ENCODE peak calls at places on chromosomes 16 and 17, in ten cellular contexts. W, Z, A, H, P, G, O, V, Y and F are unnamed samples.

GRCh38 chr16:15990902-15991301 is 41.5 kb downstream of the ABCC1 start:
- DNase-seq in A (no peak), H (no peak), V (no peak), P (no peak), W (no peak), Y (no peak), G (peak), O (peak), Z (no peak), F (no peak)

GRCh38 chr16:87966685-87967185 is 15.5 kb downstream of the BANP start:
- DNase-seq in O (no peak), W (peak), Z (no peak), A (no peak), P (no peak), G (no peak), Y (no peak), V (no peak), H (no peak), F (no peak)

GRCh38 chr17:15966879-15967248 is 21.9 kb downstream of the ADORA2B start:
- DNase-seq in G (peak), P (no peak), Z (peak), H (peak), Y (no peak), W (peak), V (peak), A (peak), O (no peak), F (no peak)

GRCh38 chr17:79651266-79651665 is 40.4 kb upstream of the RBFOX3 start:
- DNase-seq in G (no peak), V (no peak), O (no peak), A (no peak), W (peak), H (no peak), P (no peak), Y (no peak), Z (peak), F (no peak)

GRCh38 chr16:2860826-2861567 is 3.0 kb upstream of the PRSS22 start:
- DNase-seq in W (no peak), Y (no peak), P (peak), O (no peak), A (peak), V (no peak), G (peak), H (no peak), Z (no peak), F (no peak)

GRCh38 chr17:83055911-83056582 is 23.4 kb upstream of the METRNL start:
- DNase-seq in A (peak), Y (no peak), V (no peak), P (peak), O (no peak), Z (no peak), G (no peak), H (no peak), W (no peak), F (peak)

GRCh38 chr16:47705268-47705667 is 244.1 kb downstream of the PHKB start:
- DNase-seq in P (peak), Z (no peak), Y (no peak), A (no peak), W (no peak), V (peak), G (no peak), H (no peak), O (no peak), F (no peak)

GRCh38 chr17:33292184-33292980 is 713 bp downstream of the ASIC2 start:
- DNase-seq in Z (peak), V (no peak), G (peak), H (no peak), P (peak), W (peak), O (no peak), A (peak), Y (no peak), F (peak)

GRCh38 chr16:2769675-2770056 is 7.4 kb downstream of the ELOB start:
- DNase-seq in Z (no peak), G (no peak), V (no peak), Y (no peak), O (no peak), A (no peak), P (no peak), W (peak), H (peak), F (peak)

GRCh38 chr17:50837980-50838954 is 2.9 kb downstream of the WFIKKN2 start:
- DNase-seq in G (no peak), H (no peak), Y (no peak), A (no peak), P (no peak), Z (no peak), V (no peak), O (no peak), W (no peak), F (no peak)

GRCh38 chr17:50638851-50639767 is 4.4 kb downstream of the ABCC3 start:
- DNase-seq in A (no peak), Z (peak), V (peak), G (no peak), O (no peak), Y (no peak), P (peak), W (peak), H (peak), F (peak)

GRCh38 chr16:2204727-2205103 is 539 bp upstream of the MLST8 start:
- DNase-seq in W (no peak), A (no peak), G (peak), P (no peak), O (no peak), H (no peak), Y (no peak), Z (no peak), V (no peak), F (no peak)

GRCh38 chr16:54938351-54939346 is 8.0 kb downstream of the IRX5 start:
- DNase-seq in Z (peak), G (no peak), W (no peak), P (no peak), Y (no peak), A (peak), O (no peak), H (no peak), V (no peak), F (peak)

GRCh38 chr17:16926591-16927451 is 45.1 kb downstream of the TNFRSF13B start:
- DNase-seq in P (no peak), O (no peak), W (no peak), Z (no peak), Y (no peak), V (peak), A (no peak), G (no peak), H (no peak), F (no peak)

GRCh38 chr17:58415371-58416055 is 1.8 kb downstream of the RNF43 start:
- DNase-seq in G (no peak), Z (peak), O (no peak), H (peak), Y (no peak), A (peak), P (no peak), W (peak), V (no peak), F (no peak)

GRCh38 chr17:4842376-4842775 is 9.2 kb downstream of the MINK1 start:
- DNase-seq in Y (no peak), A (no peak), P (no peak), V (no peak), Z (no peak), H (no peak), W (no peak), O (no peak), G (no peak), F (no peak)

GRCh38 chr17:76385892-76386786 is 1.7 kb downstream of the SPHK1 start:
- DNase-seq in W (peak), Y (peak), O (peak), H (peak), P (peak), G (peak), Z (peak), V (peak), A (peak), F (peak)

GRCh38 chr17:79997004-79997673 is 38.5 kb downstream of the TBC1D16 start:
- DNase-seq in Y (peak), P (no peak), G (no peak), V (no peak), H (peak), W (no peak), O (peak), Z (no peak), A (no peak), F (no peak)

GRCh38 chr17:81652901-81653771 is 3.2 kb downstream of the PDE6G start:
- DNase-seq in W (no peak), P (no peak), Z (peak), V (no peak), H (no peak), O (peak), A (no peak), G (peak), Y (no peak), F (no peak)

GRCh38 chr16:65336169-65336568 is 214.3 kb upstream of the CDH11 start:
- DNase-seq in O (no peak), P (peak), Y (no peak), W (no peak), G (no peak), A (no peak), Z (no peak), V (peak), H (no peak), F (peak)

GRCh38 chr17:17751489-17751995 is 70.3 kb downstream of the RAI1 start:
- DNase-seq in O (peak), Z (no peak), H (no peak), W (no peak), V (no peak), A (no peak), P (no peak), Y (no peak), G (no peak), F (no peak)

GRCh38 chr17:36461330-36462110 is 25.0 kb upstream of the ZNHIT3 start:
- DNase-seq in A (no peak), P (no peak), G (no peak), O (no peak), Y (no peak), H (no peak), V (no peak), Z (no peak), W (no peak), F (no peak)

GRCh38 chr16:51095890-51096626 is 55.0 kb downstream of the SALL1 start:
- DNase-seq in O (no peak), Y (no peak), H (no peak), V (no peak), W (no peak), G (no peak), Z (no peak), P (no peak), A (no peak), F (no peak)

GRCh38 chr17:57927048-57927723 is 28.0 kb downstream of the CUEDC1 start:
- DNase-seq in A (peak), G (no peak), W (peak), Y (no peak), Z (peak), H (no peak), O (no peak), V (peak), P (peak), F (peak)

GRCh38 chr16:21952040-21952792 is 945 bp upstream of the UQCRC2 start:
- DNase-seq in V (peak), P (peak), A (peak), G (peak), Z (peak), Y (peak), O (peak), W (peak), H (peak), F (peak)

GRCh38 chr17:46832945-46833839 is 14.7 kb upstream of the WNT3 start:
- DNase-seq in Y (no peak), V (no peak), P (peak), O (no peak), W (no peak), A (peak), H (no peak), Z (peak), G (no peak), F (peak)

GRCh38 chr17:46833840-46834208 is 15.3 kb upstream of the WNT3 start:
- DNase-seq in Y (no peak), Z (no peak), V (no peak), P (no peak), A (no peak), G (no peak), O (no peak), W (no peak), H (no peak), F (no peak)

GRCh38 chr17:46834846-46835245 is 16.4 kb upstream of the WNT3 start:
- DNase-seq in W (no peak), V (no peak), A (no peak), P (no peak), H (no peak), O (no peak), Y (no peak), Z (no peak), G (no peak), F (no peak)

GRCh38 chr17:46831573-46832305 is 13.2 kb upstream of the WNT3 start:
- DNase-seq in V (no peak), Y (no peak), H (no peak), G (no peak), P (no peak), O (no peak), W (no peak), Z (no peak), A (no peak), F (no peak)

GRCh38 chr17:46832306-46832895 is 13.9 kb upstream of the WNT3 start:
- DNase-seq in Y (no peak), O (no peak), G (no peak), P (no peak), H (no peak), V (no peak), Z (no peak), W (no peak), A (peak), F (no peak)
- H3K4me3 ChIP-seq in Y (no peak), O (no peak), G (no peak), P (no peak), H (no peak), V (no peak), Z (no peak), W (no peak), A (peak), F (no peak)

GRCh38 chr16:31061813-31062440 is 12.1 kb downstream of the ZNF668 start:
- DNase-seq in H (no peak), W (no peak), A (no peak), V (no peak), G (no peak), Y (no peak), O (no peak), P (no peak), Z (no peak), F (no peak)

GRCh38 chr16:31067342-31067741 is 6.7 kb downstream of the ZNF668 start:
- DNase-seq in A (no peak), V (no peak), O (no peak), P (no peak), G (no peak), H (no peak), Z (no peak), Y (no peak), W (no peak), F (no peak)

GRCh38 chr16:31063495-31063842 is 10.6 kb downstream of the ZNF668 start:
- DNase-seq in A (no peak), V (no peak), Z (peak), H (no peak), W (no peak), Y (no peak), P (no peak), G (no peak), O (no peak), F (no peak)

GRCh38 chr16:31063843-31064611 is 10.0 kb downstream of the ZNF668 start:
- DNase-seq in A (no peak), V (no peak), H (no peak), O (no peak), Z (no peak), P (no peak), G (no peak), W (no peak), Y (peak), F (no peak)

GRCh38 chr16:31064882-31065461 is 9.1 kb downstream of the ZNF668 start:
- DNase-seq in Y (no peak), A (peak), V (peak), H (peak), Z (no peak), P (peak), G (no peak), O (no peak), W (no peak), F (peak)
- H3K4me3 ChIP-seq in Y (no peak), A (no peak), V (no peak), H (no peak), Z (no peak), P (no peak), G (no peak), O (no peak), W (no peak), F (peak)

GRCh38 chr16:31402687-31403086 is 9.6 kb downstream of the ITGAD start:
- DNase-seq in Z (no peak), G (no peak), H (no peak), O (no peak), Y (no peak), W (no peak), V (no peak), A (no peak), P (no peak), F (peak)

GRCh38 chr16:31403590-31404352 is 10.6 kb downstream of the ITGAD start:
- DNase-seq in G (peak), H (no peak), P (no peak), O (no peak), Z (no peak), W (no peak), A (no peak), Y (no peak), V (no peak), F (no peak)

GRCh38 chr16:31404353-31405064 is 11.4 kb downstream of the ITGAD start:
- DNase-seq in H (no peak), P (no peak), Z (no peak), O (no peak), V (peak), A (no peak), W (no peak), G (peak), Y (no peak), F (peak)

GRCh38 chr16:31400191-31400590 is 7.1 kb downstream of the ITGAD start:
- DNase-seq in P (no peak), O (no peak), W (no peak), A (no peak), Z (no peak), Y (no peak), V (no peak), H (no peak), G (no peak), F (no peak)

DNA sequence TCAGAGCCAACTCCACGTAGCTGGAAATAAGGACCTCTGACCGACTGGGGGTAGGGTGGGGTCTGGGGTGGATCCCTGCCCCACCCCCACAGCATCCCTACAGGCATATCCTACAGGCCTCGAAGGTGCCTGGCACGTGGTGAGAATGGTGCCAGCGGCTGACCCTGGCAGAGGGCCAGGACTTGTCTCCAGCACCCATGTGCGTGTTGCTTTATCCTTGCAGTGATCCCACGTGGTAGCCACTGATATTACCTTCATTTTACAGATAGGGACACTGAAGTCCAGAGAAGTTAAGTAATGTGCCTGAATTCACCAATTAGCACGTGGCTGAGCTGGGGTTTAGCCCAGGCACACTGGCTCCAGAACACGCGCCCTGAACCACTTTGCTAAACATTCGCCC is 8.3 kb downstream of the ITGAD start:
- DNase-seq in P (no peak), V (no peak), Z (no peak), G (no peak), A (no peak), O (no peak), W (no peak), Y (no peak), H (no peak), F (no peak)
- H3K4me3 ChIP-seq in P (no peak), V (no peak), Z (no peak), G (no peak), A (no peak), O (no peak), W (no peak), Y (no peak), H (no peak), F (no peak)

GRCh38 chr17:78375401-78376079 is 2.9 kb upstream of the PGS1 start:
- DNase-seq in O (no peak), H (peak), V (no peak), Y (no peak), G (no peak), Z (no peak), W (peak), P (peak), A (no peak), F (peak)
- H3K4me3 ChIP-seq in O (no peak), H (no peak), V (no peak), Y (no peak), G (no peak), Z (no peak), W (no peak), P (no peak), A (no peak), F (no peak)

DNA sequence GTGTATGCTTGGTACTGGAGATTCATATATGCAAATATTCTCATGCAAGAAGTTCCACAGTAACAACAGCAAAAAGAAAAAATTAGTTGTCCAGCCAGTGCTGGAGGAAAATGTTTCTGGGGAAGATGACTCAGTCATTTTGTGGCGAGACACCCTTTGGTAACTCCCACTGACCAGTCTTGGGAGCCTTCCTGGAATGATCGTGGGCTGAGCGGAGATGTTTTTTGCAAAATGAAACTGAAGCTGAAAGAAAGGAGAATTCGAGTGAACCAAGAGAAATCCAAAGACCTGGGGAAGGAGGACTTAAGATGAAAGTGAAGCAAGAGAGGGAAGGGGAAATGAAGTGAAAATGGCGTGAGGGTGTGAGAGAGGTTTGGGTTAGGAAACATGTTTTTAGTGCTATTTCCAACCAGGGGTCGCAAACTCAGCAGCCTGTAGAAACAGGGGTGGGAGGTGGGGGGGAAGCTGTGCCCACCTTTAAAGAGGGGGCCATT is 5.2 kb downstream of the ITPRIPL2 start:
- DNase-seq in W (no peak), V (no peak), G (peak), Z (no peak), Y (no peak), H (peak), P (peak), O (no peak), A (no peak), F (peak)
- H3K4me3 ChIP-seq in W (peak), V (peak), G (peak), Z (no peak), Y (peak), H (no peak), P (peak), O (peak), A (no peak), F (peak)

DNA sequence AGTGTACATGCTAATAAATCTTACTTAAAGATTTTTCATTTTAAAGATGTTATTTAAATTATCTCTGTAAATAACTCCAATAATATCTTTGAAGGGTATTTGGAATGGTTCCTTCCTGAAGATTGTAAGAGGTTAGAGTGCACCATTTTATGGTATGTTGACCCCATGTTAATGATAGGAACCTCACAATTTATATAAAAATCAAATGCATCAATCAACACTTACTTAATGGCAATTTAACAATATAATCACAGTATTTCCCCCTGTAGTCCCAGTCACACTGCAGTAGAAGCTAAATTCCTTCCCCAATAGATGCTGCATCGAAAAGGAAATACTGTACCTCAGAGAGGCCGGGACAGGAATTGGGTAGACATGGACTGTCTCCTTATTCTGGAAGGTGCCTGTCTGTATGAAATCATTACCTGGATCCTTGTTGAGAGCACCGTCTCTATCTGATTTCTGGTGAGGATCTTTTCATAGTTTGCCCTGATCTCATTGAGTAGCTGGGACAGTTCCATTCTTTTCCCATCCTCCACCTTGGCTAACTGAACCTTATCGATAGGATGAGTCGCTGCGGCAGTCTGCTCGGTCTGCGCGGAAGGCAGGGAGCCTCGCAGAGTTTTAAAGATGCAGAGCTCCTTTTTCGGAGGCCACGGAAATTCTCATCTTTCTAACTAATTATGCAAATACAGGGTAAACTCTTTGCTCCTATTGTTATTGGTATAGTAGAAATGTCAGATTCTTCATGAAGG is at the start of gene KRT222:
- DNase-seq in O (no peak), W (no peak), Z (peak), A (peak), H (no peak), G (no peak), Y (no peak), V (no peak), P (no peak), F (no peak)
- H3K4me3 ChIP-seq in O (no peak), W (no peak), Z (no peak), A (peak), H (no peak), G (no peak), Y (no peak), V (no peak), P (no peak), F (no peak)